ENCODE peak calls at places on chromosomes 3 and 15, in four cellular contexts. One of them, this sample, is unnamed.

GRCh38 chr15:68499620-68500312 is 67.8 kb upstream of the ITGA11 start:
- DNase-seq in GOT3: no peak
- DNase-seq in NCI-H1105 treated with DMSO at 0.1 percent for 48 hours: no peak
- DNase-seq in suprapubic skin: peak; percentile 21
- DNase-seq in this sample: no peak

GRCh38 chr3:89172150-89172549 is 64.7 kb downstream of the EPHA3 start:
- DNase-seq in GOT3: no peak
- DNase-seq in suprapubic skin: no peak
- DNase-seq in NCI-H1105 treated with DMSO at 0.1 percent for 48 hours: no peak
- DNase-seq in this sample: no peak

GRCh38 chr15:35885870-35886269 is 339.9 kb upstream of the DPH6 start:
- DNase-seq in NCI-H1105 treated with DMSO at 0.1 percent for 48 hours: no peak
- DNase-seq in GOT3: no peak
- DNase-seq in suprapubic skin: no peak
- DNase-seq in this sample: no peak

GRCh38 chr3:49882182-49882581 is 12.5 kb upstream of the CAMKV start:
- DNase-seq in GOT3: no peak
- DNase-seq in NCI-H1105 treated with DMSO at 0.1 percent for 48 hours: no peak
- DNase-seq in suprapubic skin: no peak
- DNase-seq in this sample: no peak

GRCh38 chr15:75051711-75052110 is 28.3 kb downstream of the PPCDC start:
- DNase-seq in GOT3: no peak
- DNase-seq in NCI-H1105 treated with DMSO at 0.1 percent for 48 hours: no peak
- DNase-seq in suprapubic skin: no peak
- DNase-seq in this sample: no peak

GRCh38 chr3:20878676-20879075 is 692.7 kb upstream of the SGO1 start:
- DNase-seq in GOT3: no peak
- DNase-seq in NCI-H1105 treated with DMSO at 0.1 percent for 48 hours: no peak
- DNase-seq in suprapubic skin: no peak
- DNase-seq in this sample: no peak

GRCh38 chr3:183980408-183980807 is 37.3 kb downstream of the ABCC5 start:
- DNase-seq in GOT3: no peak
- DNase-seq in NCI-H1105 treated with DMSO at 0.1 percent for 48 hours: no peak
- DNase-seq in suprapubic skin: no peak
- DNase-seq in this sample: no peak

GRCh38 chr3:192220915-192221314 is 506.4 kb downstream of the FGF12 start:
- DNase-seq in GOT3: no peak
- DNase-seq in NCI-H1105 treated with DMSO at 0.1 percent for 48 hours: no peak
- DNase-seq in suprapubic skin: no peak
- DNase-seq in this sample: no peak

GRCh38 chr3:25428003-25428861 is at the start of gene RARB:
- DNase-seq in GOT3: peak; percentile 4
- DNase-seq in suprapubic skin: peak; percentile 80
- DNase-seq in NCI-H1105 treated with DMSO at 0.1 percent for 48 hours: peak; percentile 10
- DNase-seq in this sample: no peak

GRCh38 chr3:157844770-157845522 is 261.3 kb downstream of the SHOX2 start:
- DNase-seq in GOT3: no peak
- DNase-seq in NCI-H1105 treated with DMSO at 0.1 percent for 48 hours: no peak
- DNase-seq in suprapubic skin: no peak
- DNase-seq in this sample: no peak

GRCh38 chr3:175005193-175005592 is 146.1 kb downstream of the NAALADL2 start:
- DNase-seq in suprapubic skin: no peak
- DNase-seq in GOT3: no peak
- DNase-seq in NCI-H1105 treated with DMSO at 0.1 percent for 48 hours: no peak
- DNase-seq in this sample: no peak

GRCh38 chr15:35986072-35986666 is 440.2 kb upstream of the DPH6 start:
- DNase-seq in suprapubic skin: no peak
- DNase-seq in GOT3: no peak
- DNase-seq in NCI-H1105 treated with DMSO at 0.1 percent for 48 hours: no peak
- DNase-seq in this sample: no peak

GRCh38 chr3:149813367-149814281 is 609 bp downstream of the RNF13 start:
- DNase-seq in suprapubic skin: no peak
- DNase-seq in GOT3: no peak
- DNase-seq in NCI-H1105 treated with DMSO at 0.1 percent for 48 hours: peak; percentile 65
- DNase-seq in this sample: no peak

GRCh38 chr3:123406598-123406997 is 42.3 kb downstream of the ADCY5 start:
- DNase-seq in GOT3: no peak
- DNase-seq in suprapubic skin: no peak
- DNase-seq in NCI-H1105 treated with DMSO at 0.1 percent for 48 hours: peak; percentile 46
- DNase-seq in this sample: no peak

GRCh38 chr15:92853222-92853621 is 46.9 kb upstream of the CHD2 start:
- DNase-seq in NCI-H1105 treated with DMSO at 0.1 percent for 48 hours: no peak
- DNase-seq in GOT3: no peak
- DNase-seq in suprapubic skin: no peak
- DNase-seq in this sample: no peak

GRCh38 chr15:29115093-29115991 is 154.3 kb downstream of the NSMCE3 start:
- DNase-seq in GOT3: no peak
- DNase-seq in NCI-H1105 treated with DMSO at 0.1 percent for 48 hours: no peak
- DNase-seq in suprapubic skin: no peak
- DNase-seq in this sample: no peak

GRCh38 chr3:128707935-128708494 is 18.0 kb upstream of the RAB7A start:
- DNase-seq in suprapubic skin: no peak
- DNase-seq in GOT3: no peak
- DNase-seq in NCI-H1105 treated with DMSO at 0.1 percent for 48 hours: no peak
- DNase-seq in this sample: no peak

GRCh38 chr3:87546216-87546615 is 269.8 kb upstream of the POU1F1 start:
- DNase-seq in NCI-H1105 treated with DMSO at 0.1 percent for 48 hours: no peak
- DNase-seq in suprapubic skin: no peak
- DNase-seq in GOT3: no peak
- DNase-seq in this sample: no peak

GRCh38 chr15:48806151-48806550 is 4.7 kb downstream of the CEP152 start:
- DNase-seq in GOT3: no peak
- DNase-seq in suprapubic skin: no peak
- DNase-seq in NCI-H1105 treated with DMSO at 0.1 percent for 48 hours: peak; percentile 50
- DNase-seq in this sample: no peak

GRCh38 chr3:11482024-11482423 is 161.7 kb downstream of the VGLL4 start:
- DNase-seq in NCI-H1105 treated with DMSO at 0.1 percent for 48 hours: peak; percentile 12
- DNase-seq in suprapubic skin: no peak
- DNase-seq in GOT3: no peak
- DNase-seq in this sample: no peak

GRCh38 chr3:29247088-29247745 is 33.7 kb upstream of the RBMS3 start:
- DNase-seq in GOT3: no peak
- DNase-seq in suprapubic skin: no peak
- DNase-seq in NCI-H1105 treated with DMSO at 0.1 percent for 48 hours: no peak
- DNase-seq in this sample: no peak

GRCh38 chr3:156605686-156606605 is 51.0 kb upstream of the SSR3 start:
- DNase-seq in suprapubic skin: no peak
- DNase-seq in NCI-H1105 treated with DMSO at 0.1 percent for 48 hours: no peak
- DNase-seq in GOT3: peak; percentile 21
- DNase-seq in this sample: no peak

GRCh38 chr3:8651418-8652322 is 7.1 kb upstream of the SSUH2 start:
- DNase-seq in NCI-H1105 treated with DMSO at 0.1 percent for 48 hours: peak; percentile 1
- DNase-seq in suprapubic skin: no peak
- DNase-seq in GOT3: no peak
- DNase-seq in this sample: no peak

GRCh38 chr3:41405466-41405865 is 206.2 kb downstream of the CTNNB1 start:
- DNase-seq in suprapubic skin: no peak
- DNase-seq in GOT3: no peak
- DNase-seq in NCI-H1105 treated with DMSO at 0.1 percent for 48 hours: no peak
- DNase-seq in this sample: no peak

GRCh38 chr3:107938128-107938527 is 152.7 kb downstream of the CD47 start:
- DNase-seq in NCI-H1105 treated with DMSO at 0.1 percent for 48 hours: peak; percentile 55
- DNase-seq in suprapubic skin: no peak
- DNase-seq in GOT3: no peak
- DNase-seq in this sample: no peak

GRCh38 chr15:98437752-98438151 is 210.6 kb upstream of the IGF1R start:
- DNase-seq in NCI-H1105 treated with DMSO at 0.1 percent for 48 hours: no peak
- DNase-seq in suprapubic skin: no peak
- DNase-seq in GOT3: no peak
- DNase-seq in this sample: no peak

GRCh38 chr15:31014608-31014925 is 23.1 kb upstream of the MTMR10 start:
- DNase-seq in suprapubic skin: no peak
- DNase-seq in NCI-H1105 treated with DMSO at 0.1 percent for 48 hours: no peak
- DNase-seq in GOT3: no peak
- DNase-seq in this sample: no peak

GRCh38 chr15:63473999-63474809 is 30.2 kb upstream of the USP3 start:
- DNase-seq in suprapubic skin: no peak
- DNase-seq in GOT3: peak; percentile 10
- DNase-seq in NCI-H1105 treated with DMSO at 0.1 percent for 48 hours: no peak
- DNase-seq in this sample: peak; percentile 97

GRCh38 chr3:141056716-141057115 is 5.6 kb downstream of the SPSB4 start:
- DNase-seq in suprapubic skin: peak; percentile 45
- DNase-seq in GOT3: no peak
- DNase-seq in NCI-H1105 treated with DMSO at 0.1 percent for 48 hours: peak; percentile 17
- DNase-seq in this sample: no peak

GRCh38 chr15:95277266-95277665 is 1045.9 kb downstream of the MCTP2 start:
- DNase-seq in GOT3: no peak
- DNase-seq in suprapubic skin: no peak
- DNase-seq in NCI-H1105 treated with DMSO at 0.1 percent for 48 hours: no peak
- DNase-seq in this sample: no peak

GRCh38 chr3:7290062-7290825 is 429.3 kb downstream of the GRM7 start:
- DNase-seq in GOT3: no peak
- DNase-seq in NCI-H1105 treated with DMSO at 0.1 percent for 48 hours: no peak
- DNase-seq in suprapubic skin: no peak
- DNase-seq in this sample: no peak

GRCh38 chr3:151276038-151277027 is 2.0 kb downstream of the P2RY14 start:
- DNase-seq in NCI-H1105 treated with DMSO at 0.1 percent for 48 hours: no peak
- DNase-seq in suprapubic skin: no peak
- DNase-seq in GOT3: no peak
- DNase-seq in this sample: no peak

GRCh38 chr3:197564097-197564843 is 8.5 kb upstream of the BDH1 start:
- DNase-seq in NCI-H1105 treated with DMSO at 0.1 percent for 48 hours: no peak
- DNase-seq in GOT3: no peak
- DNase-seq in suprapubic skin: no peak
- DNase-seq in this sample: no peak

GRCh38 chr3:143763568-143764162 is 84.6 kb downstream of the SLC9A9 start:
- DNase-seq in NCI-H1105 treated with DMSO at 0.1 percent for 48 hours: peak; percentile 22
- DNase-seq in GOT3: no peak
- DNase-seq in suprapubic skin: no peak
- DNase-seq in this sample: no peak

GRCh38 chr15:89514596-89515406 is 18.4 kb upstream of the RHCG start:
- DNase-seq in GOT3: no peak
- DNase-seq in suprapubic skin: peak; percentile 40
- DNase-seq in NCI-H1105 treated with DMSO at 0.1 percent for 48 hours: no peak
- DNase-seq in this sample: no peak

GRCh38 chr3:14441240-14441919 is 39.0 kb downstream of the SLC6A6 start:
- DNase-seq in NCI-H1105 treated with DMSO at 0.1 percent for 48 hours: no peak
- DNase-seq in GOT3: no peak
- DNase-seq in suprapubic skin: no peak
- DNase-seq in this sample: no peak

GRCh38 chr3:98577178-98577895 is 16.1 kb downstream of the CPOX start:
- DNase-seq in suprapubic skin: no peak
- DNase-seq in NCI-H1105 treated with DMSO at 0.1 percent for 48 hours: no peak
- DNase-seq in GOT3: no peak
- DNase-seq in this sample: no peak

GRCh38 chr3:139537325-139537724 is 2.2 kb downstream of the RBP1 start:
- DNase-seq in suprapubic skin: no peak
- DNase-seq in GOT3: no peak
- DNase-seq in NCI-H1105 treated with DMSO at 0.1 percent for 48 hours: no peak
- DNase-seq in this sample: no peak